ENCODE peak calls at places on chromosome 12, in four cellular contexts. One of them, this sample, is unnamed.

GRCh38 chr12:47408171-47408871 is 297.5 kb downstream of the RPAP3 start:
- DNase-seq in upper lobe of left lung: peak
- DNase-seq in adrenal gland: no peak
- DNase-seq in pancreas: no peak
- DNase-seq in this sample: no peak

GRCh38 chr12:6337958-6338406 is 3.9 kb downstream of the TNFRSF1A start:
- DNase-seq in pancreas: no peak
- DNase-seq in upper lobe of left lung: no peak
- DNase-seq in adrenal gland: no peak
- DNase-seq in this sample: no peak

GRCh38 chr12:128288896-128289295 is 21.9 kb downstream of the TMEM132C start:
- DNase-seq in pancreas: no peak
- DNase-seq in upper lobe of left lung: no peak
- DNase-seq in adrenal gland: no peak
- DNase-seq in this sample: no peak

GRCh38 chr12:106039646-106040404 is 98.9 kb downstream of the NUAK1 start:
- DNase-seq in adrenal gland: no peak
- DNase-seq in upper lobe of left lung: no peak
- DNase-seq in pancreas: no peak
- DNase-seq in this sample: no peak

GRCh38 chr12:57154076-57154475 is 6.7 kb upstream of the LRP1-AS start:
- DNase-seq in pancreas: no peak
- DNase-seq in upper lobe of left lung: no peak
- DNase-seq in adrenal gland: no peak
- DNase-seq in this sample: no peak

GRCh38 chr12:113065126-113066007 is 8.8 kb downstream of the DTX1 start:
- DNase-seq in upper lobe of left lung: no peak
- DNase-seq in pancreas: peak
- DNase-seq in adrenal gland: no peak
- DNase-seq in this sample: no peak

GRCh38 chr12:12823308-12823707 is 10.2 kb downstream of the DDX47 start:
- DNase-seq in pancreas: no peak
- DNase-seq in adrenal gland: no peak
- DNase-seq in upper lobe of left lung: no peak
- DNase-seq in this sample: no peak

GRCh38 chr12:6370576-6370935 is 4.8 kb downstream of the SCNN1A start:
- DNase-seq in adrenal gland: no peak
- DNase-seq in upper lobe of left lung: no peak
- DNase-seq in pancreas: no peak
- DNase-seq in this sample: no peak

DNA sequence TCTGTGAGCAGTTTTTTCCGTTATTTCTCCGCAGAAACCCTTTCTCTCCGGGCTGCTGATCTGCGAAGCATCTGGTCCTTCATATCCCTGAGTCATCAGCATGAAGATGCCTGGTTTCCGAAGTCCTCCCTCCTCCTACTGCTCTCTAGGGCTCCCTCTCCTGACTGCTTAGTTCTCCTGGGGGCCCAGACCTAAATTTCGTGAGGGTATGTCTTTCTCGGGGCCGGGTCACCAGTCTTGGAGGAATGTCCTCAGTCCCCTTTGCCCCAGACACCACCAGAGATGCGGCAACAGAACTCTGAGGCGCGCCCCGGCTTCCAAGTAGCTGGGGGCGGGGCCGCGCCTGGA is 622 bp upstream of the BICDL1 start:
- DNase-seq in pancreas: no peak
- DNase-seq in upper lobe of left lung: no peak
- DNase-seq in adrenal gland: no peak
- DNase-seq in this sample: no peak
- TF ChIP-seq CTCF in pancreas: no peak
- TF ChIP-seq CTCF in upper lobe of left lung: no peak
- TF ChIP-seq CTCF in adrenal gland: no peak
- TF ChIP-seq CTCF in this sample: no peak

GRCh38 chr12:108573310-108573709 is 10.9 kb downstream of the ISCU start:
- DNase-seq in adrenal gland: no peak
- DNase-seq in pancreas: no peak
- DNase-seq in upper lobe of left lung: no peak
- DNase-seq in this sample: no peak
- TF ChIP-seq CTCF in adrenal gland: no peak
- TF ChIP-seq CTCF in pancreas: no peak
- TF ChIP-seq CTCF in upper lobe of left lung: no peak
- TF ChIP-seq CTCF in this sample: no peak

DNA sequence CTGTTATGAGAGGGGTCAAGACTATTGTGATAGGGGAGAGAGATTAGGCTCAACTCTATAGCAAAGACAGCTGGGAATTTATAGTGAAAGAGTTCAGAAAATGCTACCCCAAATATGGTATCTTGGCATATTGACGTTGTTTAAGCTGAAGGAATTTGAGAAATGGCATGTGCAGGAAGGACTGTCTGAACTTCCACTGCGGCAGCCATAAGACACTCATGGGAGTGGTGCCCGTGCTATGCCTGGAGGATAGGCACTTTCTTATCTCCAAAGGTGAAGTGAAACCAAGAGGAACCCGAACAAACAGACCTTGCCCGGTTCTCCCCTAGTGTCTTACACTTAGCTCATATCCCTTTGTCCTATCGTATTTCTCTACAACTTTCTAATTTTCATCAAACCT is 390.3 kb downstream of the TMTC2 start:
- DNase-seq in adrenal gland: no peak
- DNase-seq in pancreas: no peak
- DNase-seq in upper lobe of left lung: no peak
- DNase-seq in this sample: no peak
- TF ChIP-seq CTCF in adrenal gland: no peak
- TF ChIP-seq CTCF in pancreas: no peak
- TF ChIP-seq CTCF in upper lobe of left lung: no peak
- TF ChIP-seq CTCF in this sample: no peak

GRCh38 chr12:10363922-10364838 is 25.7 kb downstream of the KLRK1 start:
- DNase-seq in upper lobe of left lung: peak
- DNase-seq in adrenal gland: peak
- DNase-seq in pancreas: no peak
- DNase-seq in this sample: no peak

GRCh38 chr12:10365716-10366433 is 24.0 kb downstream of the KLRK1 start:
- DNase-seq in pancreas: no peak
- DNase-seq in adrenal gland: no peak
- DNase-seq in upper lobe of left lung: no peak
- DNase-seq in this sample: no peak

GRCh38 chr12:10364839-10365681 is 24.8 kb downstream of the KLRK1 start:
- DNase-seq in pancreas: no peak
- DNase-seq in upper lobe of left lung: peak
- DNase-seq in adrenal gland: peak
- DNase-seq in this sample: peak

GRCh38 chr12:10368206-10369171 is 21.4 kb downstream of the KLRK1 start:
- DNase-seq in pancreas: no peak
- DNase-seq in adrenal gland: no peak
- DNase-seq in upper lobe of left lung: no peak
- DNase-seq in this sample: no peak

GRCh38 chr12:10366875-10367274 is 23.0 kb downstream of the KLRK1 start:
- DNase-seq in pancreas: no peak
- DNase-seq in adrenal gland: no peak
- DNase-seq in upper lobe of left lung: no peak
- DNase-seq in this sample: no peak
- TF ChIP-seq CTCF in pancreas: peak
- TF ChIP-seq CTCF in adrenal gland: peak
- TF ChIP-seq CTCF in upper lobe of left lung: peak
- TF ChIP-seq CTCF in this sample: peak

DNA sequence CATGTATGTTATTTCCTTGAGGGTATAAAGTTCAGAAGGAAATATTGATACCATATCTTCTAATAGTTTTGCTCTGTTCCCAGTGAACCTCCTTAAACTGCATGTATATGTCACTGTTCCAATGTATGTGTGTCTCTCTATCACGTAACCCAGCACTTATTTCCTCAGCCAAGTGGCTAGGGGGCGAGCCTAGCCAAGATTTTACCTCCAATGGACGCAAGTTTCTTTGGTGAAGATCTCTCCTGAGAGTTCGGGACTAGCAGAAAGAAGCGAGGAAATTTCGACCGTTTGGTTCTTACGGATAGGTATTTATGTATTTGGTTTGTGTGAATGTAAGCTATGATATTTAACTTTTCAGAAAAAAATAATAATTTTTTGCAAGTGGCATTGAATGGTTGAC is 2.5 kb downstream of the SFSWAP start:
- DNase-seq in adrenal gland: no peak
- DNase-seq in upper lobe of left lung: no peak
- DNase-seq in pancreas: no peak
- DNase-seq in this sample: no peak
- TF ChIP-seq CTCF in adrenal gland: no peak
- TF ChIP-seq CTCF in upper lobe of left lung: no peak
- TF ChIP-seq CTCF in pancreas: no peak
- TF ChIP-seq CTCF in this sample: no peak

GRCh38 chr12:54021432-54022013 is 6.7 kb upstream of the HOXC6 start:
- DNase-seq in upper lobe of left lung: no peak
- DNase-seq in pancreas: no peak
- DNase-seq in adrenal gland: peak
- DNase-seq in this sample: no peak
- TF ChIP-seq CTCF in upper lobe of left lung: no peak
- TF ChIP-seq CTCF in pancreas: no peak
- TF ChIP-seq CTCF in adrenal gland: peak
- TF ChIP-seq CTCF in this sample: no peak

GRCh38 chr12:108134744-108135143 is 5.7 kb downstream of the WSCD2 start:
- DNase-seq in adrenal gland: no peak
- DNase-seq in pancreas: no peak
- DNase-seq in upper lobe of left lung: no peak
- DNase-seq in this sample: no peak
- TF ChIP-seq CTCF in adrenal gland: no peak
- TF ChIP-seq CTCF in pancreas: no peak
- TF ChIP-seq CTCF in upper lobe of left lung: no peak
- TF ChIP-seq CTCF in this sample: no peak

GRCh38 chr12:52241205-52241842 is 8.3 kb downstream of the KRT7 start:
- DNase-seq in pancreas: no peak
- DNase-seq in upper lobe of left lung: no peak
- DNase-seq in adrenal gland: no peak
- DNase-seq in this sample: no peak
- TF ChIP-seq CTCF in pancreas: no peak
- TF ChIP-seq CTCF in upper lobe of left lung: no peak
- TF ChIP-seq CTCF in adrenal gland: no peak
- TF ChIP-seq CTCF in this sample: no peak

This sample was measured in natural killer cell.